ENCODE peak calls at places on chromosomes 11 and 22, in five cellular contexts. R is H1, F is HepG2, U is K562, B is GM12878. Y is an unnamed sample.

GRCh38 chr11:112605093-112605666 is 344.5 kb upstream of the PLET1 start:
- DNase-seq in R (no peak), F (no peak), U (no peak), B (no peak), Y (no peak)

GRCh38 chr11:35632301-35632700 is 14.0 kb downstream of the FJX1 start:
- DNase-seq in R (no peak), F (no peak), U (no peak), B (no peak), Y (no peak)

GRCh38 chr22:39545310-39546063 is 12.9 kb upstream of the RPS19BP1 start:
- DNase-seq in R (no peak), F (no peak), U (peak; percentile 49), B (no peak), Y (peak; percentile 91)

GRCh38 chr22:23997092-23997491 is 8.2 kb downstream of the GSTT4 start:
- DNase-seq in R (no peak), F (peak; percentile 64), U (no peak), B (no peak), Y (no peak)

GRCh38 chr11:67379061-67380058 is 6.0 kb upstream of the CLCF1 start:
- DNase-seq in R (no peak), F (no peak), U (peak; percentile 82), B (no peak), Y (no peak)

GRCh38 chr22:28014141-28015055 is 95.3 kb upstream of the PITPNB start:
- DNase-seq in R (no peak), F (no peak), U (no peak), B (no peak), Y (no peak)

GRCh38 chr11:113279591-113279990 is 34.8 kb upstream of the TTC12 start:
- DNase-seq in R (no peak), F (no peak), U (no peak), B (no peak), Y (no peak)

GRCh38 chr11:35584321-35584720 is 33.9 kb upstream of the FJX1 start:
- DNase-seq in R (no peak), F (no peak), U (no peak), B (no peak), Y (no peak)

GRCh38 chr11:30855383-30856006 is 269.3 kb upstream of the MPPED2 start:
- DNase-seq in R (no peak), F (peak; percentile 2), U (no peak), B (no peak), Y (no peak)

GRCh38 chr11:70883973-70884688 is 368.2 kb downstream of the SHANK2 start:
- DNase-seq in R (no peak), F (no peak), U (no peak), B (no peak), Y (no peak)

GRCh38 chr11:113730887-113731726 is 25.0 kb upstream of the TMPRSS5 start:
- DNase-seq in R (no peak), F (peak; percentile 47), U (peak; percentile 60), B (no peak), Y (peak; percentile 72)

GRCh38 chr22:23786752-23787599 is at the start of gene SMARCB1:
- DNase-seq in R (no peak), F (peak; percentile 70), U (peak; percentile 95), B (no peak), Y (peak; percentile 97)

GRCh38 chr22:50691521-50691920 is 18.9 kb downstream of the SHANK3 start:
- DNase-seq in R (no peak), F (peak; percentile 33), U (no peak), B (peak; percentile 13), Y (peak; percentile 65)

GRCh38 chr11:1486054-1486825 is at the start of gene MOB2:
- DNase-seq in R (no peak), F (no peak), U (no peak), B (no peak), Y (peak; percentile 48)

GRCh38 chr22:45271667-45272188 is 13.0 kb upstream of the UPK3A start:
- DNase-seq in R (no peak), F (peak; percentile 50), U (no peak), B (no peak), Y (no peak)

GRCh38 chr11:62648185-62648966 is 2.0 kb upstream of the GANAB start:
- DNase-seq in R (no peak), F (no peak), U (no peak), B (no peak), Y (no peak)

GRCh38 chr11:35354644-35355043 is 64.7 kb downstream of the SLC1A2 start:
- DNase-seq in R (no peak), F (no peak), U (no peak), B (no peak), Y (no peak)

GRCh38 chr22:45426387-45426786 is 12.9 kb downstream of the RIBC2 start:
- DNase-seq in R (no peak), F (no peak), U (no peak), B (no peak), Y (no peak)

GRCh38 chr11:12853652-12854296 is 155.3 kb upstream of the RASSF10 start:
- DNase-seq in R (no peak), F (no peak), U (peak; percentile 74), B (no peak), Y (no peak)

GRCh38 chr11:64455436-64456261 is 96.7 kb downstream of the RPS6KA4 start:
- DNase-seq in R (no peak), F (no peak), U (no peak), B (no peak), Y (no peak)

DNA sequence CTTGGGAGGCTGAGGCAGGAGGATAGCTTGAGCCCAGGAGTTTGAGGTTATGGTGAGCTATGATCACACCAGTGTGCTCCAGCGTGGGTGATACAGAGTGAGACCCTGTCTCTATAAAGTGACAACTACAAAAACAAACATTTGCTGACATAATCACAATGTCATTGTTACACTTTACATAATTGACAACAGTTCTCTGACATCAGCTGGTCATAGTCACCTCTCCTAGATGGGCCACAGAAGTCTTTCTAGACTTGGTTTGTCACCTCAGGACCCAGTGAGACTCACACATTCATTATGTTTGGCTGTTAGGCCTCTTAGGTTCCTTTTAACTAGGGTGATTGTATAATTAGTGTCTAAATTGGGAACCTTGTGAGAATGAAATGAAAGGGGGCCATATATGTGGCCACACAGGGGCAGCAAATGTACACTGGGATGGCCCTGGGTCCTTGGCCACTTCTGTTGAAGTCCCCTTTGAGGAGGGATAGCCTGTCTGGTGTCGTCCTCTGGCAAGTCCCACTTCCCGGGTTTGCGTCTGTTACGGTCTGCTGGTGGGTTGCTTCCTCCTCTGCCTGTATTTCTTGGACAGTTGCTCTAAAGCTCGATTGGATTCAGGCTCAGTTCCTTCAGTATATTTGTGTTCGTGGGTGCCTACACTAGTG is 5.8 kb upstream of the PPIL2 start:
- DNase-seq in R (no peak), F (no peak), U (peak; percentile 86), B (no peak), Y (no peak)
- TF ChIP-seq CREB1 in R (no peak), F (no peak), U (no peak), B (no peak), Y (no peak)

GRCh38 chr11:108221981-108222685 is at the start of gene NPAT:
- DNase-seq in R (no peak), F (no peak), U (peak; percentile 13), B (no peak), Y (no peak)

GRCh38 chr11:108224366-108224765 is 1.5 kb downstream of the ATM start:
- DNase-seq in R (no peak), F (no peak), U (no peak), B (no peak), Y (no peak)

GRCh38 chr11:108224908-108225786 is 2.3 kb downstream of the ATM start:
- DNase-seq in R (no peak), F (no peak), U (no peak), B (no peak), Y (no peak)

GRCh38 chr11:108222686-108223448 is at the start of gene ATM:
- DNase-seq in R (peak; percentile 98), F (peak; percentile 97), U (peak; percentile 95), B (peak; percentile 99), Y (peak; percentile 99)

GRCh38 chr11:108223449-108224149 is 732 bp downstream of the ATM start:
- DNase-seq in R (no peak), F (no peak), U (peak; percentile 59), B (no peak), Y (no peak)
- TF ChIP-seq POLR2AphosphoS5 in R (no peak), F (peak; percentile 4), U (peak; percentile 89), B (peak; percentile 59), Y (no peak)

GRCh38 chr22:26712158-26712557 is 54.8 kb downstream of the MIAT start:
- DNase-seq in R (no peak), F (no peak), U (no peak), B (no peak), Y (no peak)

GRCh38 chr22:26718488-26718887 is 61.1 kb downstream of the MIAT start:
- DNase-seq in R (no peak), F (no peak), U (no peak), B (no peak), Y (no peak)

GRCh38 chr22:26713823-26714449 is 56.5 kb downstream of the MIAT start:
- DNase-seq in R (no peak), F (peak; percentile 5), U (no peak), B (no peak), Y (no peak)

GRCh38 chr22:26715392-26715939 is 58.1 kb downstream of the MIAT start:
- DNase-seq in R (no peak), F (no peak), U (no peak), B (no peak), Y (no peak)

DNA sequence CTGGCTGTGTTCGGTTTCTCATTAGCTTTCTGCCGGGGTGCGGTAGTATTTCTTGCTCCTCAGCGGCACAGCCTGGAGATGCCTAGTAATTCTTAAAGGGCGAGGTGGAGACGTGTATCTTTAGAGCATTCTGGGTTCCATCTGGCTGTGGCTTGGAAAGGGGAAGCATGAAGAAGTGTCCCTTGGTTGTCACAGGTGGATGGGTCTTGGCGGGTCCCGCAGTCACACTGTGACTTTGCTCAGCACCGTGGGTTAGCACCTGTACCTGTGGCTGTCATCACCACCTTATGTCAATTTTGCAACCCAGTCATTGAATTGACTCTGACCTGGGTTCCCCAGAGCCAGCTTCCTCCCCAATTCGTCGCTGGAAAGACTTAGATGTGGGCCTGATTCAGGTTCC is 57.6 kb downstream of the MIAT start:
- DNase-seq in R (no peak), F (no peak), U (no peak), B (no peak), Y (no peak)
- TF ChIP-seq CREB1 in R (no peak), F (no peak), U (no peak), B (no peak), Y (no peak)

GRCh38 chr22:37940698-37941376 is 12.6 kb downstream of the C22orf23 start:
- DNase-seq in R (no peak), F (no peak), U (no peak), B (no peak), Y (peak; percentile 30)

GRCh38 chr22:37943471-37944198 is 9.8 kb downstream of the C22orf23 start:
- DNase-seq in R (no peak), F (no peak), U (no peak), B (no peak), Y (no peak)
- TF ChIP-seq POLR2AphosphoS5 in R (no peak), F (no peak), U (no peak), B (no peak), Y (no peak)

Y was measured in GM23338.